ENCODE peak calls at places on chromosome 3, in six cellular contexts. N, U, E, Y, Q and W are unnamed samples. For H3K36me3, the result is how much of the 10 kb centered on the place peaks cover.

GRCh38 chr3:46114324-46114988 is 87.2 kb upstream of the XCR1 start:
- DNase-seq in U (no peak), N (no peak), E (no peak), Q (no peak), Y (peak), W (no peak)

GRCh38 chr3:74693216-74693615 is 78.8 kb upstream of the CNTN3 start:
- DNase-seq in N (no peak), U (no peak), Q (no peak), Y (no peak), E (no peak), W (no peak)

GRCh38 chr3:4714045-4714444 is 220.9 kb downstream of the ITPR1 start:
- DNase-seq in Y (no peak), U (no peak), N (no peak), E (no peak), Q (no peak), W (no peak)

GRCh38 chr3:47907784-47908183 is 104.8 kb downstream of the DHX30 start:
- DNase-seq in N (no peak), Q (no peak), U (no peak), Y (no peak), E (no peak), W (no peak)

GRCh38 chr3:52481819-52482521 is 13.2 kb upstream of the STAB1 start:
- DNase-seq in N (peak), E (no peak), Q (peak), Y (peak), U (no peak), W (peak)

GRCh38 chr3:190566043-190566933 is 52.4 kb downstream of the IL1RAP start:
- DNase-seq in Q (peak), U (peak), N (peak), E (no peak), Y (peak), W (peak)

GRCh38 chr3:145842302-145842897 is 318.6 kb downstream of the PLOD2 start:
- DNase-seq in Y (no peak), Q (no peak), E (no peak), U (no peak), N (no peak), W (no peak)

GRCh38 chr3:128383316-128384235 is 83.1 kb downstream of the DNAJB8 start:
- DNase-seq in E (no peak), N (peak), Q (peak), U (peak), Y (peak), W (no peak)

GRCh38 chr3:100269410-100270217 is 8.8 kb downstream of the TBC1D23 start:
- DNase-seq in N (no peak), E (no peak), Y (peak), U (no peak), Q (no peak), W (no peak)

GRCh38 chr3:105860649-105861048 is 8.2 kb downstream of the CBLB start:
- DNase-seq in Q (no peak), N (no peak), E (no peak), U (no peak), Y (no peak), W (no peak)

GRCh38 chr3:12154151-12154550 is 4.6 kb downstream of the TIMP4 start:
- DNase-seq in U (no peak), Q (no peak), N (no peak), Y (peak), E (no peak), W (no peak)

GRCh38 chr3:65751123-65751700 is 287.5 kb downstream of the MAGI1 start:
- DNase-seq in U (no peak), Y (peak), Q (no peak), N (no peak), E (peak), W (peak)

GRCh38 chr3:31880020-31880419 is 101.0 kb downstream of the OSBPL10 start:
- DNase-seq in Y (peak), E (peak), N (no peak), U (no peak), Q (no peak), W (no peak)

GRCh38 chr3:53102601-53103147 is 27.6 kb downstream of the RFT1 start:
- DNase-seq in E (peak), N (no peak), Q (no peak), U (no peak), Y (no peak), W (no peak)

GRCh38 chr3:155658006-155658405 is 86.9 kb downstream of the PLCH1 start:
- DNase-seq in N (no peak), U (no peak), E (no peak), Q (no peak), Y (no peak), W (no peak)

GRCh38 chr3:139975592-139976360 is 40.8 kb downstream of the CLSTN2 start:
- DNase-seq in N (no peak), Q (no peak), E (no peak), U (no peak), Y (no peak), W (no peak)

GRCh38 chr3:18424213-18424861 is 802 bp downstream of the SATB1 start:
- DNase-seq in N (peak), U (no peak), Q (peak), Y (no peak), E (no peak), W (peak)

GRCh38 chr3:113008117-113008516 is 17.3 kb downstream of the GTPBP8 start:
- DNase-seq in U (no peak), Y (peak), Q (no peak), N (no peak), E (no peak), W (no peak)

GRCh38 chr3:172951511-172951910 is 189.5 kb downstream of the SPATA16 start:
- DNase-seq in Y (no peak), Q (no peak), N (no peak), E (no peak), U (no peak), W (no peak)

GRCh38 chr3:56612146-56612545 is 55.2 kb downstream of the CCDC66 start:
- DNase-seq in E (no peak), U (no peak), Q (no peak), Y (no peak), N (no peak), W (no peak)

GRCh38 chr3:40355410-40355809 is 31.6 kb upstream of the ENTPD3 start:
- DNase-seq in U (no peak), Y (no peak), E (no peak), N (no peak), Q (no peak), W (no peak)

GRCh38 chr3:55030938-55031337 is 103.1 kb upstream of the LRTM1 start:
- DNase-seq in Y (peak), E (no peak), U (no peak), Q (no peak), N (no peak), W (no peak)

GRCh38 chr3:42024578-42025387 is 62.9 kb upstream of the ULK4 start:
- DNase-seq in U (no peak), Q (no peak), Y (no peak), E (no peak), N (no peak), W (no peak)

GRCh38 chr3:125219261-125219701 is 6.7 kb upstream of the SLC12A8 start:
- DNase-seq in Q (no peak), Y (no peak), E (no peak), U (no peak), N (no peak), W (no peak)

GRCh38 chr3:85567074-85567676 is 608.4 kb downstream of the CADM2 start:
- DNase-seq in Q (no peak), N (no peak), U (no peak), E (peak), Y (peak), W (peak)

GRCh38 chr3:123287962-123288302 is 86.2 kb downstream of the SEC22A start:
- DNase-seq in E (peak), N (no peak), Q (peak), Y (no peak), U (peak), W (no peak)

GRCh38 chr3:181549266-181549665 is 162.5 kb upstream of the SOX2 start:
- DNase-seq in N (no peak), U (no peak), E (no peak), Q (no peak), Y (no peak), W (no peak)

GRCh38 chr3:174619244-174619643 is 239.9 kb upstream of the NAALADL2 start:
- DNase-seq in N (no peak), U (no peak), Y (no peak), Q (no peak), E (no peak), W (no peak)

GRCh38 chr3:48440590-48440958 is 517 bp downstream of the TMA7 start:
- DNase-seq in Y (no peak), Q (no peak), U (no peak), E (peak), N (no peak), W (no peak)

DNA sequence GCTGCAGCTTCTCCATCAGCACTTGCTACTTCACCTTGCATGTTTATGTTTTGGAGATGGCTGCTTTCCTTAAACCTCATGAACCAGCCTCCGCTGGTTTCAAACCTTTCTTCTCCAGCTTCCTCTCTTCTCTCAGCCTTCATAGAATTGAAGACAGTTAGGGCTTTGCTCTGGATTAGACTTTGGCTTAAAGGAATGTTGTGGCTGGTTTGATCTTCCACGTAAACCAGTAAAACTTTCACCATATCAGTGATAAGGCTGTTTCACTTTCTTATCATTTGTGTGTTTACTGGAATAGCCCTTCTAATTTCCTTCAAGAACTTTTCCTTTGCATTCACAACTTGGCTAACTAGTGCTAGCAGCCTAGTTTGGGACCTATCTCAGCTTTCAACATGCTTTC is 11.7 kb upstream of the GNAT1 start:
- DNase-seq in U (no peak), E (no peak), Q (no peak), N (no peak), Y (no peak), W (no peak)
- H3K36me3 ChIP-seq in U (half or more), E (under half), Q (under half), N (under half), Y (under half), W (under half)

DNA sequence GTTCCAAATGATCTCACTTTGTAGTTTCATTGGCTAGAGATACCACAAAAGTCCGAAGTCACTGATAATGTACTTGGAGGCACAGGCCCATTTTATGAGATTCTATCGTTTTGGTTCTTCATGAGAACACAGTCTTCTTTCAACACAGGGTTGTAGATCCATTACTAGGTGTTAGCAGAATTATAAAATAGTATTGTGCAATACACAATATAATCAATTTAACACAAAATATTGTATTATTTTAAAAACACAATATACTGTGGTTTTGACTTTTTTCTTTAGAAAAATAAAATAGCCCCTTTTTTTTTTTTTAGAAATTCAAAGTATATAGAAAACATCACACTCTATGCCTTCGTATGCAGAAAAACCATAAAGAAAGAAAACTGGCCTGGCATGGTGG is 138.6 kb upstream of the TSC22D2 start:
- DNase-seq in N (no peak), Y (no peak), U (no peak), Q (no peak), E (no peak), W (no peak)
- H3K27ac ChIP-seq in N (no peak), Y (no peak), U (no peak), Q (no peak), E (no peak), W (peak)

GRCh38 chr3:134333522-134334181 is 40.6 kb downstream of the AMOTL2 start:
- DNase-seq in E (no peak), Q (no peak), U (peak), N (no peak), Y (peak), W (no peak)
- TF ChIP-seq CTCF in E (no peak), Q (no peak), U (peak), N (no peak), Y (peak), W (no peak)

GRCh38 chr3:193656445-193656844 is 63.4 kb downstream of the OPA1 start:
- DNase-seq in Y (peak), Q (no peak), E (no peak), N (no peak), U (no peak), W (no peak)
- H3K36me3 ChIP-seq in Y (under half), Q (under half), E (under half), N (under half), U (half or more), W (under half)

GRCh38 chr3:114861666-114862065 is 285.4 kb downstream of the ZBTB20 start:
- DNase-seq in N (no peak), U (no peak), E (no peak), Y (no peak), Q (no peak), W (no peak)
- H3K27ac ChIP-seq in N (no peak), U (no peak), E (no peak), Y (no peak), Q (no peak), W (no peak)